ENCODE peak calls at places on chromosomes 7 and 10, in eight cellular contexts. One of them, this sample, is unnamed. For H3K4me1, the result is how much of the 10 kb centered on the place peaks cover.

GRCh38 chr7:28083159-28083997 is 97.2 kb downstream of the JAZF1 start:
- DNase-seq in H1: no peak
- DNase-seq in GM12878: no peak
- DNase-seq in GM23338: no peak
- DNase-seq in Panc1: no peak
- DNase-seq in sigmoid colon: peak
- DNase-seq in transverse colon: no peak
- DNase-seq in suprapubic skin: no peak
- DNase-seq in this sample: no peak

GRCh38 chr7:50092579-50093411 is at the start of gene ZPBP:
- DNase-seq in H1: no peak
- DNase-seq in GM12878: peak
- DNase-seq in GM23338: peak
- DNase-seq in Panc1: peak
- DNase-seq in sigmoid colon: no peak
- DNase-seq in transverse colon: no peak
- DNase-seq in suprapubic skin: no peak
- DNase-seq in this sample: no peak

GRCh38 chr10:92691591-92692084 is 1.9 kb downstream of the HHEX start:
- DNase-seq in H1: no peak
- DNase-seq in GM12878: no peak
- DNase-seq in GM23338: peak
- DNase-seq in Panc1: no peak
- DNase-seq in sigmoid colon: peak
- DNase-seq in transverse colon: peak
- DNase-seq in suprapubic skin: peak
- DNase-seq in this sample: no peak

GRCh38 chr10:6602700-6603084 is 22.6 kb upstream of the PRKCQ start:
- DNase-seq in H1: no peak
- DNase-seq in GM12878: no peak
- DNase-seq in GM23338: no peak
- DNase-seq in Panc1: no peak
- DNase-seq in sigmoid colon: no peak
- DNase-seq in transverse colon: no peak
- DNase-seq in suprapubic skin: no peak
- DNase-seq in this sample: no peak

GRCh38 chr10:66629976-66630375 is 295.9 kb upstream of the LRRTM3 start:
- DNase-seq in H1: no peak
- DNase-seq in GM12878: no peak
- DNase-seq in GM23338: no peak
- DNase-seq in Panc1: no peak
- DNase-seq in sigmoid colon: no peak
- DNase-seq in transverse colon: no peak
- DNase-seq in suprapubic skin: no peak
- DNase-seq in this sample: no peak

GRCh38 chr7:132280335-132280734 is 295.9 kb downstream of the PLXNA4 start:
- DNase-seq in H1: no peak
- DNase-seq in GM12878: no peak
- DNase-seq in GM23338: no peak
- DNase-seq in Panc1: no peak
- DNase-seq in sigmoid colon: no peak
- DNase-seq in transverse colon: no peak
- DNase-seq in suprapubic skin: no peak
- DNase-seq in this sample: no peak

GRCh38 chr10:62582804-62583208 is 208.6 kb downstream of the ZNF365 start:
- DNase-seq in H1: no peak
- DNase-seq in GM12878: no peak
- DNase-seq in GM23338: no peak
- DNase-seq in Panc1: no peak
- DNase-seq in sigmoid colon: peak
- DNase-seq in transverse colon: peak
- DNase-seq in suprapubic skin: peak
- DNase-seq in this sample: peak

GRCh38 chr10:48604039-48604407 is 850 bp downstream of the ARHGAP22 start:
- DNase-seq in H1: no peak
- DNase-seq in GM12878: no peak
- DNase-seq in GM23338: no peak
- DNase-seq in Panc1: no peak
- DNase-seq in sigmoid colon: peak
- DNase-seq in transverse colon: no peak
- DNase-seq in suprapubic skin: peak
- DNase-seq in this sample: no peak

GRCh38 chr7:23467731-23468720 is 2.3 kb downstream of the IGF2BP3 start:
- DNase-seq in H1: no peak
- DNase-seq in GM12878: no peak
- DNase-seq in GM23338: peak
- DNase-seq in Panc1: no peak
- DNase-seq in sigmoid colon: no peak
- DNase-seq in transverse colon: peak
- DNase-seq in suprapubic skin: no peak
- DNase-seq in this sample: no peak

GRCh38 chr7:117025891-117026290 is 72.6 kb downstream of the ST7 start:
- DNase-seq in H1: no peak
- DNase-seq in GM12878: no peak
- DNase-seq in GM23338: no peak
- DNase-seq in Panc1: no peak
- DNase-seq in sigmoid colon: no peak
- DNase-seq in transverse colon: no peak
- DNase-seq in suprapubic skin: no peak
- DNase-seq in this sample: no peak

GRCh38 chr7:55572378-55573233 is at the start of gene VOPP1:
- DNase-seq in H1: no peak
- DNase-seq in GM12878: no peak
- DNase-seq in GM23338: peak
- DNase-seq in Panc1: no peak
- DNase-seq in sigmoid colon: peak
- DNase-seq in transverse colon: peak
- DNase-seq in suprapubic skin: peak
- DNase-seq in this sample: no peak

GRCh38 chr7:77565917-77566316 is 28.8 kb downstream of the PTPN12 start:
- DNase-seq in H1: no peak
- DNase-seq in GM12878: no peak
- DNase-seq in GM23338: no peak
- DNase-seq in Panc1: no peak
- DNase-seq in sigmoid colon: no peak
- DNase-seq in transverse colon: no peak
- DNase-seq in suprapubic skin: no peak
- DNase-seq in this sample: no peak

GRCh38 chr10:84510121-84510520 is 181.7 kb downstream of the CCSER2 start:
- DNase-seq in H1: no peak
- DNase-seq in GM12878: no peak
- DNase-seq in GM23338: no peak
- DNase-seq in Panc1: no peak
- DNase-seq in sigmoid colon: no peak
- DNase-seq in transverse colon: no peak
- DNase-seq in suprapubic skin: no peak
- DNase-seq in this sample: no peak

GRCh38 chr7:35015346-35015859 is 21.9 kb downstream of the DPY19L1 start:
- DNase-seq in H1: no peak
- DNase-seq in GM12878: no peak
- DNase-seq in GM23338: peak
- DNase-seq in Panc1: no peak
- DNase-seq in sigmoid colon: no peak
- DNase-seq in transverse colon: no peak
- DNase-seq in suprapubic skin: no peak
- DNase-seq in this sample: no peak

GRCh38 chr10:113854757-113855626 is 531 bp downstream of the NHLRC2 start:
- DNase-seq in H1: no peak
- DNase-seq in GM12878: no peak
- DNase-seq in GM23338: peak
- DNase-seq in Panc1: no peak
- DNase-seq in sigmoid colon: peak
- DNase-seq in transverse colon: peak
- DNase-seq in suprapubic skin: peak
- DNase-seq in this sample: no peak

GRCh38 chr7:51236470-51237127 is 80.0 kb downstream of the COBL start:
- DNase-seq in H1: no peak
- DNase-seq in GM12878: no peak
- DNase-seq in GM23338: peak
- DNase-seq in Panc1: no peak
- DNase-seq in sigmoid colon: no peak
- DNase-seq in transverse colon: no peak
- DNase-seq in suprapubic skin: no peak
- DNase-seq in this sample: no peak

GRCh38 chr7:3359011-3359410 is 58.0 kb downstream of the SDK1 start:
- DNase-seq in H1: no peak
- DNase-seq in GM12878: no peak
- DNase-seq in GM23338: peak
- DNase-seq in Panc1: no peak
- DNase-seq in sigmoid colon: no peak
- DNase-seq in transverse colon: no peak
- DNase-seq in suprapubic skin: no peak
- DNase-seq in this sample: no peak

GRCh38 chr7:4631664-4632171 is 50.4 kb upstream of the FOXK1 start:
- DNase-seq in H1: peak
- DNase-seq in GM12878: no peak
- DNase-seq in GM23338: peak
- DNase-seq in Panc1: peak
- DNase-seq in sigmoid colon: peak
- DNase-seq in transverse colon: peak
- DNase-seq in suprapubic skin: peak
- DNase-seq in this sample: peak

GRCh38 chr10:35938160-35938559 is 296.1 kb upstream of the FZD8 start:
- DNase-seq in H1: no peak
- DNase-seq in GM12878: no peak
- DNase-seq in GM23338: no peak
- DNase-seq in Panc1: no peak
- DNase-seq in sigmoid colon: no peak
- DNase-seq in transverse colon: no peak
- DNase-seq in suprapubic skin: no peak
- DNase-seq in this sample: no peak

GRCh38 chr10:111158601-111159000 is 81.8 kb downstream of the ADRA2A start:
- DNase-seq in H1: no peak
- DNase-seq in GM12878: no peak
- DNase-seq in GM23338: no peak
- DNase-seq in Panc1: no peak
- DNase-seq in sigmoid colon: no peak
- DNase-seq in transverse colon: no peak
- DNase-seq in suprapubic skin: no peak
- DNase-seq in this sample: no peak

GRCh38 chr7:108096996-108097395 is 33.2 kb downstream of the LAMB4 start:
- DNase-seq in H1: no peak
- DNase-seq in GM12878: no peak
- DNase-seq in GM23338: no peak
- DNase-seq in Panc1: no peak
- DNase-seq in sigmoid colon: no peak
- DNase-seq in transverse colon: no peak
- DNase-seq in suprapubic skin: no peak
- DNase-seq in this sample: no peak

GRCh38 chr7:136857573-136857972 is 10.9 kb upstream of the CHRM2 start:
- DNase-seq in H1: no peak
- DNase-seq in GM12878: no peak
- DNase-seq in GM23338: peak
- DNase-seq in Panc1: no peak
- DNase-seq in sigmoid colon: no peak
- DNase-seq in transverse colon: no peak
- DNase-seq in suprapubic skin: no peak
- DNase-seq in this sample: no peak

GRCh38 chr10:132884041-132884440 is 58.3 kb downstream of the CFAP46 start:
- DNase-seq in H1: no peak
- DNase-seq in GM12878: no peak
- DNase-seq in GM23338: no peak
- DNase-seq in Panc1: no peak
- DNase-seq in sigmoid colon: peak
- DNase-seq in transverse colon: no peak
- DNase-seq in suprapubic skin: peak
- DNase-seq in this sample: no peak

GRCh38 chr10:63554666-63555065 is 33.5 kb downstream of the REEP3 start:
- DNase-seq in H1: no peak
- DNase-seq in GM12878: peak
- DNase-seq in GM23338: no peak
- DNase-seq in Panc1: no peak
- DNase-seq in sigmoid colon: no peak
- DNase-seq in transverse colon: peak
- DNase-seq in suprapubic skin: no peak
- DNase-seq in this sample: no peak

GRCh38 chr7:45709168-45710034 is 135.2 kb downstream of the ADCY1 start:
- DNase-seq in H1: no peak
- DNase-seq in GM12878: no peak
- DNase-seq in GM23338: no peak
- DNase-seq in Panc1: no peak
- DNase-seq in sigmoid colon: peak
- DNase-seq in transverse colon: peak
- DNase-seq in suprapubic skin: peak
- DNase-seq in this sample: peak
- TF ChIP-seq POLR2AphosphoS5 in H1: no peak
- TF ChIP-seq POLR2AphosphoS5 in GM12878: no peak
- TF ChIP-seq POLR2AphosphoS5 in GM23338: no peak
- TF ChIP-seq POLR2AphosphoS5 in Panc1: no peak
- TF ChIP-seq POLR2AphosphoS5 in sigmoid colon: peak
- TF ChIP-seq POLR2AphosphoS5 in transverse colon: peak
- TF ChIP-seq POLR2AphosphoS5 in suprapubic skin: no peak
- TF ChIP-seq POLR2AphosphoS5 in this sample: no peak

GRCh38 chr10:103776878-103777591 is 78.3 kb downstream of the SH3PXD2A start:
- DNase-seq in H1: no peak
- DNase-seq in GM12878: no peak
- DNase-seq in GM23338: no peak
- DNase-seq in Panc1: no peak
- DNase-seq in sigmoid colon: no peak
- DNase-seq in transverse colon: no peak
- DNase-seq in suprapubic skin: no peak
- DNase-seq in this sample: no peak
- H3K27ac ChIP-seq in H1: no peak
- H3K27ac ChIP-seq in GM12878: no peak
- H3K27ac ChIP-seq in GM23338: no peak
- H3K27ac ChIP-seq in Panc1: no peak
- H3K27ac ChIP-seq in sigmoid colon: peak
- H3K27ac ChIP-seq in transverse colon: no peak
- H3K27ac ChIP-seq in suprapubic skin: no peak
- H3K27ac ChIP-seq in this sample: no peak

DNA sequence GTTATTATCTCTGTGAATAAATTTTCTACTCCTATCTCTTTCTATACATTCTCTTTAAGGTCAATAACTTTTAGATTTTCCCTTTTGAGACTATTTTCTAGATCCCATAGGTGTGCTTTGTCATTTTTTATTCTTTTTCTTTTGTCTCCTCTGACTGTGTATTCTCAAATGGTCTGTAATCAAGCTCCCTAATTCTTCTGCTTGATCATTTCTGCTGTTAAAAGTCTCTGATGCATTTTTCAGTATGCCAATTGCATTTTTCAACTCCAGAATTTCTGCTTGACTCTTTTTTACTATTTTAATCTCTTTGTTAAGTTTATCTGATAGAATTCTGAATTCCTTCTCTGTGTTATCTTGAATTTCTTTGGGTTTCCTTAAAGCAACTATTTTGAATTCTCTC is 78.2 kb downstream of the THNSL1 start:
- DNase-seq in H1: no peak
- DNase-seq in GM12878: no peak
- DNase-seq in GM23338: no peak
- DNase-seq in Panc1: no peak
- DNase-seq in sigmoid colon: no peak
- DNase-seq in transverse colon: no peak
- DNase-seq in suprapubic skin: no peak
- DNase-seq in this sample: no peak
- H3K4me1 ChIP-seq in H1: under half
- H3K4me1 ChIP-seq in GM12878: under half
- H3K4me1 ChIP-seq in GM23338: under half
- H3K4me1 ChIP-seq in Panc1: under half
- H3K4me1 ChIP-seq in sigmoid colon: under half
- H3K4me1 ChIP-seq in transverse colon: under half
- H3K4me1 ChIP-seq in suprapubic skin: under half
- H3K4me1 ChIP-seq in this sample: under half

GRCh38 chr7:85595639-85596268 is 408.9 kb upstream of the SEMA3D start:
- DNase-seq in H1: no peak
- DNase-seq in GM12878: no peak
- DNase-seq in GM23338: no peak
- DNase-seq in Panc1: no peak
- DNase-seq in sigmoid colon: no peak
- DNase-seq in transverse colon: no peak
- DNase-seq in suprapubic skin: no peak
- DNase-seq in this sample: no peak
- TF ChIP-seq POLR2AphosphoS5 in H1: no peak
- TF ChIP-seq POLR2AphosphoS5 in GM12878: no peak
- TF ChIP-seq POLR2AphosphoS5 in GM23338: no peak
- TF ChIP-seq POLR2AphosphoS5 in Panc1: no peak
- TF ChIP-seq POLR2AphosphoS5 in sigmoid colon: no peak
- TF ChIP-seq POLR2AphosphoS5 in transverse colon: no peak
- TF ChIP-seq POLR2AphosphoS5 in suprapubic skin: no peak
- TF ChIP-seq POLR2AphosphoS5 in this sample: no peak